ENCODE peak calls at places on chromosomes 7 and 10, in four cellular contexts. U is HCT116, P is HepG2, S is Panc1. K is an unnamed sample.

GRCh38 chr10:43384252-43385221 is 13.1 kb downstream of the FXYD4 start:
- ATAC-seq in U (peak), P (peak), S (peak), K (no peak)

GRCh38 chr7:16762177-16762576 is 8.6 kb downstream of the TSPAN13 start:
- ATAC-seq in U (no peak), P (no peak), S (no peak), K (no peak)

GRCh38 chr7:98230746-98231471 is 19.7 kb downstream of the BHLHA15 start:
- ATAC-seq in U (no peak), P (no peak), S (peak), K (no peak)

GRCh38 chr10:124651402-124651887 is 92.7 kb downstream of the FAM53B start:
- ATAC-seq in U (no peak), P (peak), S (no peak), K (no peak)

GRCh38 chr7:55056577-55057480 is 38.0 kb downstream of the EGFR start:
- ATAC-seq in U (no peak), P (peak), S (no peak), K (peak)

GRCh38 chr10:70940834-70941568 is 52.6 kb upstream of the PCBD1 start:
- ATAC-seq in U (peak), P (no peak), S (no peak), K (no peak)

GRCh38 chr10:23525406-23525805 is 86.5 kb downstream of the OTUD1 start:
- ATAC-seq in U (peak), P (peak), S (no peak), K (no peak)

GRCh38 chr7:92639213-92639896 is 49.2 kb upstream of the FAM133B start:
- ATAC-seq in U (no peak), P (no peak), S (peak), K (no peak)

GRCh38 chr7:54559401-54559800 is 17.2 kb downstream of the VSTM2A start:
- ATAC-seq in U (no peak), P (no peak), S (no peak), K (no peak)

GRCh38 chr10:51894752-51895151 is 195.4 kb upstream of the CSTF2T start:
- ATAC-seq in U (no peak), P (no peak), S (no peak), K (peak)

GRCh38 chr10:1779796-1780195 is 42.5 kb upstream of the ADARB2 start:
- ATAC-seq in U (no peak), P (no peak), S (no peak), K (no peak)

GRCh38 chr7:77982926-77983550 is 184.5 kb downstream of the PHTF2 start:
- ATAC-seq in U (no peak), P (no peak), S (no peak), K (no peak)

GRCh38 chr10:79185067-79185774 is 116.5 kb downstream of the ZMIZ1 start:
- ATAC-seq in U (no peak), P (peak), S (no peak), K (no peak)

GRCh38 chr10:22505923-22506685 is 160.8 kb downstream of the SPAG6 start:
- ATAC-seq in U (no peak), P (no peak), S (no peak), K (no peak)

GRCh38 chr10:60035984-60036383 is 129.6 kb upstream of the CCDC6 start:
- ATAC-seq in U (no peak), P (no peak), S (no peak), K (no peak)

GRCh38 chr7:101669307-101669706 is 40.2 kb upstream of the MYL10 start:
- ATAC-seq in U (peak), P (no peak), S (no peak), K (no peak)

GRCh38 chr7:132882714-132883428 is 199.0 kb downstream of the CHCHD3 start:
- ATAC-seq in U (no peak), P (no peak), S (no peak), K (no peak)

GRCh38 chr7:29806793-29807178 is 478 bp downstream of the WIPF3 start:
- ATAC-seq in U (peak), P (peak), S (peak), K (peak)

GRCh38 chr7:70712942-70713341 is 419.0 kb upstream of the GALNT17 start:
- ATAC-seq in U (no peak), P (no peak), S (no peak), K (no peak)

GRCh38 chr7:1508277-1508758 is 4.1 kb upstream of the INTS1 start:
- ATAC-seq in U (no peak), P (no peak), S (no peak), K (no peak)

GRCh38 chr10:62992145-62992721 is 140.9 kb upstream of the NRBF2 start:
- ATAC-seq in U (no peak), P (no peak), S (no peak), K (peak)

GRCh38 chr10:126049741-126050140 is 153.4 kb downstream of the FANK1 start:
- ATAC-seq in U (no peak), P (no peak), S (peak), K (peak)

GRCh38 chr7:63025815-63026214 is 972.8 kb upstream of the ZNF722 start:
- ATAC-seq in U (no peak), P (no peak), S (no peak), K (no peak)

GRCh38 chr7:43904533-43905208 is 1.7 kb downstream of the URGCP start:
- ATAC-seq in U (no peak), P (peak), S (no peak), K (no peak)

GRCh38 chr7:28243861-28244260 is 63.3 kb upstream of the JAZF1 start:
- ATAC-seq in U (no peak), P (no peak), S (no peak), K (no peak)

GRCh38 chr7:18655969-18656761 is 160.6 kb downstream of the HDAC9 start:
- ATAC-seq in U (no peak), P (no peak), S (no peak), K (no peak)

GRCh38 chr10:3196971-3197353 is 24.4 kb upstream of the PITRM1 start:
- ATAC-seq in U (peak), P (no peak), S (peak), K (no peak)

GRCh38 chr7:65397730-65398142 is 24.1 kb downstream of the ZNF92 start:
- ATAC-seq in U (no peak), P (peak), S (no peak), K (no peak)
- TF ChIP-seq CTCF in U (no peak), P (peak), S (no peak), K (no peak)

GRCh38 chr10:20105236-20105635 is 289.0 kb downstream of the PLXDC2 start:
- ATAC-seq in U (no peak), P (no peak), S (no peak), K (no peak)

GRCh38 chr10:20105931-20106330 is 289.7 kb downstream of the PLXDC2 start:
- ATAC-seq in U (no peak), P (no peak), S (no peak), K (no peak)

GRCh38 chr10:20100157-20100556 is 283.9 kb downstream of the PLXDC2 start:
- ATAC-seq in U (no peak), P (no peak), S (no peak), K (peak)
- TF ChIP-seq POLR2AphosphoS5 in U (no peak), P (no peak), S (no peak), K (peak)

DNA sequence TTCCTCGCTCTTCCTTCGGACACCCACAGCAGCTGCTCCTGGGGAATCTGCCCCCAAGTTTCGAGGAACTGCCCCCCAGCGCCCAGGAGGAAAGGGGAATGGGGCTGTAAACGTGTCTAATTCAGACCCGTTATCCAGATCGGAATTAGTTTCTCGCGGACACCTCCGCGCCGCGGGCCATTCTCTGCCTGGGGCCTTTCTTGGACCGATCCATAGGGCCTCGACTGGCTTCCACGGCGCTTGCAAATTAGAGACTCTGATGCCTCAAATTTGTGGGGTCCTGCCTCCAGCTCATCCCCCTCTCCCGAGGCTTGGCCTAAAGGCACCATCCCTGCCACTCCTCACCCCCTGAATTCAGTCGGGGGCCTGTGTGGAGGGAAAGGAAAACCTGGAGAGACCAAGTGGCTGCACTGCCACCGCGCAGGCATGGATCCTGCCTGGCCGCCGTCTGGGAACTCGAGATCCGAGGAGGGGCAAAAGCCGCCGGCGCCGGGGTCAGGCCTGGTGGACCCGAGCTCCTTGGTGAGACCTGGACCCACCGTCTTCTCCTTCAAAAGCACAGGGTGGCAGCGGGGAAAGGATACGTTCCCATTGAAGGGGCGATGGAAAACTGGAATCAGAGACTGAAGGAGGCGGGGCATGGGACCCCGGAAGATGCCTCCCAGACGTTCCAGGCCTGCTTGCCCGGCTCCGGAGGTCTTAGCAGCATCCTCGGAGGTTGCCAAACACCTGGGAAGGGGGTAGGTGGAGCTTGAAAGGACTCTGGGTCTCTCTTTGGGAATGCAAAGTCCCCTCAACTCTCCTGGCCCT is 13.7 kb downstream of the LBX1 start:
- ATAC-seq in U (no peak), P (no peak), S (no peak), K (no peak)
- TF ChIP-seq CTCF in U (no peak), P (no peak), S (no peak), K (no peak)

DNA sequence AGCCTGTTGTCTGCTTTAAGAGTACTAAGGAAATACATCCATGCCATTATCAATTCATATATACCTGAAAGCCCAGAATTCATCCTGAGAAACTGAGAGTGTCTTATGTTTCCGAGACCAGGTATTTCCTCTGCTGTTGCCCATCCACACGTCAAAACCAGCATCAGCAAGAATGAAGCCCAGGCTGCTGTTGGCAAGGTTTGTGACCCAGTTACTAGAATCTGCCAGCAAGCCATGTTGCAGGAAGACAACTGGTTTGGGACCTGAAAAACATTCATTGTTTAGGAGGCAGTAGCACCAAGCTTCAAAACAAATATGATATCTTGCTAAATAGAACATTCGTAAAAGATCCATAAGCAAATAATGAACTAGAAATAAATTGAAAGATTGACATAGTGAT is 21.0 kb upstream of the CH25H start:
- ATAC-seq in U (no peak), P (no peak), S (no peak), K (no peak)
- TF ChIP-seq POLR2AphosphoS5 in U (no peak), P (no peak), S (no peak), K (no peak)

K was measured in gastroesophageal sphincter.